ENCODE peak calls at places on chromosomes 12 and 14, in eight cellular contexts. I is psoas muscle, A is NCI-H1105, Q is NCI-H146, M is SW 1271, Z is cardiac septum, L is choroid plexus epithelial cell, O is MCF 10A. S is an unnamed sample.

GRCh38 chr14:88245321-88245720 is 77.7 kb downstream of the KCNK10 start:
- DNase-seq in I (no peak), A (no peak), Q (peak; percentile 57), M (no peak), Z (no peak), L (no peak), O (no peak), S (no peak)

GRCh38 chr12:110548678-110549077 is 34.4 kb downstream of the PPTC7 start:
- DNase-seq in I (no peak), A (no peak), Q (no peak), M (no peak), Z (no peak), L (peak; percentile 58), O (no peak), S (no peak)

GRCh38 chr14:90558983-90559590 is 162.3 kb downstream of the CALM1 start:
- DNase-seq in I (peak; percentile 50), A (no peak), Q (no peak), M (no peak), Z (no peak), L (no peak), O (no peak), S (no peak)

GRCh38 chr12:103994235-103994634 is 28.6 kb downstream of the TDG start:
- DNase-seq in I (no peak), A (no peak), Q (no peak), M (no peak), Z (no peak), L (no peak), O (no peak), S (no peak)

GRCh38 chr14:92481386-92481785 is 32.2 kb upstream of the RIN3 start:
- DNase-seq in I (no peak), A (no peak), Q (no peak), M (no peak), Z (no peak), L (peak; percentile 84), O (no peak), S (no peak)

GRCh38 chr12:131684015-131684725 is 26.7 kb upstream of the SFSWAP start:
- DNase-seq in I (no peak), A (peak; percentile 68), Q (peak; percentile 16), M (no peak), Z (no peak), L (no peak), O (no peak), S (no peak)

GRCh38 chr12:123720141-123720814 is 8.1 kb downstream of the ATP6V0A2 start:
- DNase-seq in I (no peak), A (no peak), Q (no peak), M (no peak), Z (no peak), L (no peak), O (no peak), S (no peak)

GRCh38 chr14:99724196-99724891 is 40.2 kb downstream of the CYP46A1 start:
- DNase-seq in I (no peak), A (no peak), Q (no peak), M (no peak), Z (peak; percentile 63), L (no peak), O (no peak), S (no peak)

S was measured in central memory CD4-positive, alpha-beta T cell.